ENCODE peak calls at places on chromosomes 1 and 21, in six cellular contexts. Y, U, D, M, W and F are unnamed samples.

GRCh38 chr1:79204774-79205173 is 198.2 kb upstream of the ADGRL4 start:
- DNase-seq in Y (no peak), U (no peak), D (no peak), M (no peak), W (no peak), F (no peak)

GRCh38 chr1:193406901-193407300 is 220.5 kb upstream of the B3GALT2 start:
- DNase-seq in Y (peak; percentile 15), U (no peak), D (no peak), M (no peak), W (no peak), F (no peak)

GRCh38 chr1:60970081-60970509 is 112.3 kb upstream of the NFIA start:
- DNase-seq in Y (no peak), U (no peak), D (no peak), M (no peak), W (no peak), F (no peak)

GRCh38 chr1:206579747-206580437 is 32.4 kb downstream of the EIF2D start:
- DNase-seq in Y (peak; percentile 83), U (peak; percentile 82), D (peak; percentile 86), M (peak; percentile 86), W (peak; percentile 85), F (peak; percentile 87)

GRCh38 chr1:165143437-165144065 is 213.0 kb downstream of the LMX1A start:
- DNase-seq in Y (peak; percentile 21), U (peak; percentile 25), D (no peak), M (peak; percentile 35), W (no peak), F (no peak)

GRCh38 chr1:171296897-171297296 is 17.1 kb upstream of the FMO4 start:
- DNase-seq in Y (no peak), U (no peak), D (no peak), M (no peak), W (no peak), F (no peak)

GRCh38 chr1:151624783-151625182 is 12.9 kb downstream of the SNX27 start:
- DNase-seq in Y (no peak), U (no peak), D (no peak), M (no peak), W (no peak), F (no peak)

GRCh38 chr21:45256912-45257672 is 30.6 kb downstream of the POFUT2 start:
- DNase-seq in Y (no peak), U (no peak), D (no peak), M (no peak), W (no peak), F (no peak)

GRCh38 chr1:115911298-115911697 is 65.0 kb upstream of the SLC22A15 start:
- DNase-seq in Y (no peak), U (no peak), D (no peak), M (no peak), W (no peak), F (no peak)

GRCh38 chr1:170664828-170665617 is 1.1 kb downstream of the PRRX1 start:
- DNase-seq in Y (no peak), U (peak; percentile 63), D (peak; percentile 67), M (peak; percentile 34), W (no peak), F (no peak)

GRCh38 chr1:160618763-160619274 is 28.0 kb downstream of the SLAMF1 start:
- DNase-seq in Y (no peak), U (no peak), D (no peak), M (no peak), W (no peak), F (no peak)

GRCh38 chr1:161439280-161440232 is 65.7 kb upstream of the FCGR2A start:
- DNase-seq in Y (no peak), U (no peak), D (no peak), M (peak; percentile 39), W (no peak), F (no peak)

GRCh38 chr1:202806845-202807366 is 1.3 kb downstream of the KDM5B start:
- DNase-seq in Y (peak; percentile 36), U (no peak), D (no peak), M (no peak), W (peak; percentile 10), F (peak; percentile 19)

GRCh38 chr1:64006276-64007051 is 197.0 kb upstream of the UBE2U start:
- DNase-seq in Y (no peak), U (no peak), D (no peak), M (no peak), W (no peak), F (no peak)

GRCh38 chr21:42782723-42783247 is 96.6 kb downstream of the WDR4 start:
- DNase-seq in Y (no peak), U (no peak), D (no peak), M (no peak), W (no peak), F (no peak)

GRCh38 chr1:33379631-33380354 is 51.1 kb downstream of the PHC2 start:
- DNase-seq in Y (no peak), U (no peak), D (peak; percentile 39), M (no peak), W (no peak), F (no peak)

GRCh38 chr1:101742513-101742912 is 254.2 kb downstream of the OLFM3 start:
- DNase-seq in Y (no peak), U (no peak), D (no peak), M (no peak), W (no peak), F (no peak)

GRCh38 chr1:226123591-226124471 is 61.3 kb downstream of the H3-3A start:
- DNase-seq in Y (no peak), U (no peak), D (no peak), M (peak; percentile 66), W (no peak), F (no peak)

GRCh38 chr1:209051598-209051997 is 531.9 kb upstream of the CAMK1G start:
- DNase-seq in Y (no peak), U (no peak), D (no peak), M (peak; percentile 74), W (no peak), F (no peak)

GRCh38 chr1:205346956-205347574 is 9.7 kb downstream of the KLHDC8A start:
- DNase-seq in Y (no peak), U (no peak), D (no peak), M (no peak), W (no peak), F (no peak)

GRCh38 chr1:205344010-205344808 is 12.5 kb downstream of the KLHDC8A start:
- DNase-seq in Y (no peak), U (peak; percentile 30), D (no peak), M (peak; percentile 45), W (peak; percentile 47), F (no peak)

GRCh38 chr1:205345761-205346160 is 11.0 kb downstream of the KLHDC8A start:
- DNase-seq in Y (no peak), U (no peak), D (no peak), M (no peak), W (no peak), F (no peak)

GRCh38 chr1:205340674-205341073 is 16.0 kb downstream of the KLHDC8A start:
- DNase-seq in Y (no peak), U (no peak), D (no peak), M (no peak), W (no peak), F (no peak)

DNA sequence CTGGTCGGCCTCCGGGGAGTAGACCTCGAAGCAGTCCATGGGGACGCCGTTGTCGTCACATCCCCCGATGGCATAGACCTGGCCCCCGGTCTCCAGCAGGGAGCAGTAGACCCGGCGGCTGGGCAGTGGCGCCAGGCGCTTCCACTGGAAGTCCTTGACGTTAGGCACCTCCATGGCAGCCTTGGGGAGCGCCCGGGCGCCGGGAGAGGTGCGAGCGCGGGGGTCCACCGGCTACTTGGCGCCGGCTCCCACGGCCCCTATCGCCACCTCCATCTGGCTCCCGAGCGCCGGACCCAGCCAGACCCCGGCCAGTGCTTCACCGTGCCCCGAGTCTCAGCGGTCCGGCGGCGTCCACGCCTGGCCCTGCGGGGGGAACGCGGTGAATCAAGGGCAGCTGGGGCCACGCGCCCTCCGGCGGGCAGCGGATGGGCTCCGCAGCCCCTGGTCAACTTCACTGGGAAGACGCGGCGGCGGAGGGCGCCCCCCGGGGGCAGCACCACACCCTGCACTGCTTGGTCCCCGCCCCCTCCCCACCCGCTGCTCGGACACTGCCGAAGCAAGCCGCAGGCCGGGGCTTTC is 13.2 kb downstream of the KLHDC8A start:
- DNase-seq in Y (no peak), U (no peak), D (no peak), M (no peak), W (no peak), F (no peak)
- TF ChIP-seq CTCF in Y (peak; percentile 6), U (no peak), D (no peak), M (no peak), W (no peak), F (no peak)

GRCh38 chr1:158259117-158259516 is 4.9 kb downstream of the CD1A start:
- DNase-seq in Y (no peak), U (no peak), D (no peak), M (no peak), W (no peak), F (no peak)
- TF ChIP-seq CTCF in Y (no peak), U (no peak), D (no peak), M (no peak), W (no peak), F (no peak)

GRCh38 chr1:2109581-2110021 is 59.4 kb downstream of the PRKCZ start:
- DNase-seq in Y (no peak), U (peak; percentile 8), D (peak; percentile 18), M (no peak), W (no peak), F (no peak)

GRCh38 chr1:2108877-2109580 is 58.8 kb downstream of the PRKCZ start:
- DNase-seq in Y (no peak), U (peak; percentile 1), D (peak; percentile 16), M (no peak), W (no peak), F (no peak)

GRCh38 chr1:2106681-2107405 is 56.6 kb downstream of the PRKCZ start:
- DNase-seq in Y (no peak), U (peak; percentile 8), D (peak; percentile 20), M (no peak), W (no peak), F (no peak)

GRCh38 chr1:2107586-2108212 is 57.5 kb downstream of the PRKCZ start:
- DNase-seq in Y (no peak), U (peak; percentile 7), D (peak; percentile 11), M (no peak), W (no peak), F (no peak)

DNA sequence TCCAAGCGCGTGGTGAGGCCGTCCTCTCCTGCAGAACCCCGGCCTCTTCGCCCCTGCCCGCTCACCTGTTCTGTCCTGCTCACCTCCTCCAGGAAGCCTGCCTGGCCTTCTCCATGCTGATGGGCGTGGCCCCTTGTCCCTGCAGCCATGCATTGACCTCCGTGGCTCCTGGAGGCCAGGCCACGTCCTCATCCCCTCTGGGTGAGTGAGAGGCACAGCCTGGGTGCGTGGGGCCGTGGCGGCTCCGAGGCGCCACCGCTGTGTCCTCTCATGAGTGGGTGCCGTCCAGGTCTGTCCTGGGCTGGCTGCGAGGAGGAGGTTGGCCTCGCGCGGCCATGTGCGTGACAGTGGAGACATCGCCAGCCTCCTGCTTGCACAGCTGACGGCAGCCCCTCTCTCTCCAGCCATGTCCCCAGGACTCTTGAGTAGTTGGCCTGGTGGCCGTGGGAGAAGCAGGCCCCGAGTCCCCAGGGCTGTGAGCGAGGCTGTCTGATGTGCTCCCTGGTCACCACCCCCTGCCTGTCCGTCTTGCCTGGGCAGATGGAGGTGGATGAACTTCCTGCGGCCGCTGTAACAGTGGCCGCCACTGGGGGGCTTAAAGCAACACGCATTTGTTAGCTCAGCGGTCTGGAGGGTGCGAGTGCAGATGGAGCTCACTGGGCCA is 58.1 kb downstream of the PRKCZ start:
- DNase-seq in Y (no peak), U (peak; percentile 19), D (peak; percentile 39), M (no peak), W (no peak), F (no peak)
- TF ChIP-seq CTCF in Y (peak; percentile 35), U (peak; percentile 12), D (no peak), M (peak; percentile 19), W (no peak), F (no peak)

DNA sequence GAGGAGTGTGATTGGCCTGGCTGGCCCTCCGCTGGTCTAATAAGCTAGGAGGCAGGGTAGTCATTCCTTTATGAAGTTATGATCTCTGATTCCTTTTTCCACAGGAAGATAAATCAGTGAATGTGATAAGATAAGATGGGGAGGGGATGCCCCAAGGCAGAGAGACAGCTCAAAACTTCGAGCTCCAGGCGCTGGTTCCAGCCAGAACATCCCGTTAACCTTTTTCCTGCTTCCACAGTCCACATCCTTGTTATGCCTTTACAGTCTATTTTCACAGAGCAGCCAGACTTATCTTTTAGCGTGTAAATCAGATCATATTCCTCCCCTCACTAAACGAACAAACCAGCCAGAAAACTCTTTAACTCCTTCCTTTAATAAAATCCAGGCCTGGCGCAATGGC is 38.5 kb upstream of the BMP8B start:
- DNase-seq in Y (no peak), U (no peak), D (no peak), M (no peak), W (no peak), F (no peak)
- TF ChIP-seq CTCF in Y (no peak), U (no peak), D (no peak), M (no peak), W (no peak), F (no peak)